ENCODE peak calls at places on chromosomes 4 and X, in four cellular contexts. J is fibroblast of mammary gland, B is fibroblast of the aortic adventitia, X is GM20000. I is an unnamed sample.

GRCh38 chr4:182871616-182872015 is 45.6 kb downstream of the DCTD start:
- DNase-seq in B (no peak), X (no peak), J (no peak), I (no peak)

GRCh38 chr4:110124721-110125120 is 73.7 kb downstream of the ELOVL6 start:
- DNase-seq in X (peak), J (no peak), B (no peak), I (no peak)

GRCh38 chr4:152594981-152595916 is 59.4 kb upstream of the FBXW7 start:
- DNase-seq in X (peak), J (no peak), B (no peak), I (no peak)

GRCh38 chr4:179678093-179678804 is 2236.0 kb upstream of the AGA start:
- DNase-seq in J (no peak), B (no peak), X (no peak), I (no peak)

GRCh38 chr4:140875751-140876389 is 119.7 kb upstream of the TBC1D9 start:
- DNase-seq in B (no peak), J (no peak), X (no peak), I (no peak)

GRCh38 chrX:81259714-81260395 is 58.0 kb downstream of the SH3BGRL start:
- DNase-seq in J (peak), B (peak), X (no peak), I (peak)

GRCh38 chrX:72545990-72546389 is 26.7 kb downstream of the HDAC8 start:
- DNase-seq in J (peak), X (no peak), B (no peak), I (no peak)

GRCh38 chr4:158428242-158428641 is 93.4 kb upstream of the RXFP1 start:
- DNase-seq in J (peak), X (no peak), B (peak), I (no peak)

GRCh38 chr4:30718889-30719252 is 1.3 kb upstream of the PCDH7 start:
- DNase-seq in X (peak), J (peak), B (peak), I (no peak)

GRCh38 chrX:65136424-65136823 is 160.2 kb upstream of the ZC4H2 start:
- DNase-seq in J (no peak), X (no peak), B (no peak), I (no peak)

GRCh38 chr4:119510750-119511149 is 117.9 kb downstream of the PDE5A start:
- DNase-seq in B (peak), J (no peak), X (no peak), I (peak)

GRCh38 chr4:139768913-139769312 is 103.3 kb downstream of the MGST2 start:
- DNase-seq in J (peak), X (no peak), B (no peak), I (no peak)

GRCh38 chrX:136063340-136064079 is 78.3 kb downstream of the SLC9A6 start:
- DNase-seq in B (peak), J (peak), X (no peak), I (no peak)

GRCh38 chrX:102976793-102977495 is 39.9 kb downstream of the RAB40AL start:
- DNase-seq in B (peak), X (no peak), J (peak), I (peak)

GRCh38 chrX:15749642-15750610 is 11.9 kb downstream of the CA5B start:
- DNase-seq in J (peak), X (peak), B (peak), I (peak)

GRCh38 chr4:147192679-147193078 is 247.0 kb upstream of the TTC29 start:
- DNase-seq in J (no peak), B (peak), X (no peak), I (no peak)

GRCh38 chr4:122668241-122668640 is 47.4 kb upstream of the IL21 start:
- DNase-seq in X (no peak), J (peak), B (peak), I (peak)

GRCh38 chrX:113009005-113009404 is 168.4 kb upstream of the AMOT start:
- DNase-seq in J (no peak), B (no peak), X (no peak), I (no peak)

GRCh38 chrX:50594788-50595187 is 124.2 kb upstream of the DGKK start:
- DNase-seq in X (no peak), B (peak), J (no peak), I (no peak)

GRCh38 chrX:80184854-80185253 is 170.3 kb downstream of the TBX22 start:
- DNase-seq in B (no peak), X (no peak), J (no peak), I (no peak)

GRCh38 chr4:110632506-110633357 is 9.9 kb upstream of the PITX2 start:
- DNase-seq in J (no peak), B (no peak), X (peak), I (no peak)

GRCh38 chrX:40094041-40094899 is 3.5 kb downstream of the BCOR start:
- DNase-seq in J (no peak), X (no peak), B (peak), I (peak)

GRCh38 chr4:168877779-168878491 is 132.1 kb downstream of the CBR4 start:
- DNase-seq in X (peak), B (no peak), J (no peak), I (no peak)

GRCh38 chr4:120096508-120097297 is 30.1 kb upstream of the MAD2L1 start:
- DNase-seq in B (peak), X (no peak), J (peak), I (no peak)

GRCh38 chr4:15682340-15682725 is 706 bp downstream of the FAM200B start:
- DNase-seq in X (no peak), J (peak), B (peak), I (no peak)

GRCh38 chr4:43066415-43066814 is 173.9 kb downstream of the GRXCR1 start:
- DNase-seq in X (no peak), J (no peak), B (no peak), I (no peak)

GRCh38 chr4:141133146-141134006 is at the start of gene RNF150:
- DNase-seq in X (peak), B (peak), J (peak), I (peak)

GRCh38 chr4:110704748-110705439 is 82.0 kb upstream of the PITX2 start:
- DNase-seq in J (no peak), B (no peak), X (no peak), I (no peak)

GRCh38 chr4:151114338-151114737 is 14.9 kb downstream of the RPS3A start:
- DNase-seq in X (no peak), J (no peak), B (no peak), I (no peak)

GRCh38 chr4:74426101-74426500 is 18.8 kb upstream of the AREG start:
- DNase-seq in B (peak), X (no peak), J (peak), I (peak)

DNA sequence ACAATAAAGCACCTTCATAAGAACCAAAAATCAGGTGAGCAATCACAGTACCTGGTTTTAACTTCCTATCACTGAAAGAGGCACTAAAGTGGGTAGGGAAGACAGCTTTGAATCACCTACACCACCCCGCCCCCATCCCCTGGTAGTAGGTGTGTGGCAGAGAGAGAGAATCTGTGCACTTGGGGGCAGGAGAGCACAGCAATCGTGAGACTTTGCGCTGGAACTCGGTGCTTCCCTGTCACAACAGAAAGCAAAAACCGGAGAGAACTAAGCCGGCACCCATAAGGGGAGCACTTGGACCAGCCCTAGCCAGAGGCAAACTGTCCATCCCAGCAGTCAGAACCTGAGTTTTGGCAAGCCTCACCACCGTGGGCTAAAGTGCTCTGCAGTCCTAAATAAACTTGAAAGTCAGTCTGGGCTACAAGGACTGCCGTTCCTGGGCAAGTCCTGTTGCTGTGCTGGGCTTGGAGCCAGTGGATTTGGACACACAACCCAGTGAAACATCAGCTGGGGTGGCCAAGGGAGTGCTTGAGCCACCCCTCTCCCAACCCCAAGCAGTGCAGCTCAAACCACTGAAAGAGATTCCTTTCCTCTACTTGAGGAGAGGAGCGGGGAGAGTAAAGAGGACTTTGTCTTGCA is 32.1 kb downstream of the NDUFB11 start:
- DNase-seq in X (no peak), J (peak), B (peak), I (no peak)
- TF ChIP-seq CTCF in X (no peak), J (no peak), B (no peak), I (no peak)

GRCh38 chrX:142804085-142804484 is 221.6 kb upstream of the SPANXN4 start:
- DNase-seq in J (no peak), B (no peak), X (no peak), I (no peak)
- TF ChIP-seq CTCF in J (no peak), B (no peak), X (no peak), I (no peak)

DNA sequence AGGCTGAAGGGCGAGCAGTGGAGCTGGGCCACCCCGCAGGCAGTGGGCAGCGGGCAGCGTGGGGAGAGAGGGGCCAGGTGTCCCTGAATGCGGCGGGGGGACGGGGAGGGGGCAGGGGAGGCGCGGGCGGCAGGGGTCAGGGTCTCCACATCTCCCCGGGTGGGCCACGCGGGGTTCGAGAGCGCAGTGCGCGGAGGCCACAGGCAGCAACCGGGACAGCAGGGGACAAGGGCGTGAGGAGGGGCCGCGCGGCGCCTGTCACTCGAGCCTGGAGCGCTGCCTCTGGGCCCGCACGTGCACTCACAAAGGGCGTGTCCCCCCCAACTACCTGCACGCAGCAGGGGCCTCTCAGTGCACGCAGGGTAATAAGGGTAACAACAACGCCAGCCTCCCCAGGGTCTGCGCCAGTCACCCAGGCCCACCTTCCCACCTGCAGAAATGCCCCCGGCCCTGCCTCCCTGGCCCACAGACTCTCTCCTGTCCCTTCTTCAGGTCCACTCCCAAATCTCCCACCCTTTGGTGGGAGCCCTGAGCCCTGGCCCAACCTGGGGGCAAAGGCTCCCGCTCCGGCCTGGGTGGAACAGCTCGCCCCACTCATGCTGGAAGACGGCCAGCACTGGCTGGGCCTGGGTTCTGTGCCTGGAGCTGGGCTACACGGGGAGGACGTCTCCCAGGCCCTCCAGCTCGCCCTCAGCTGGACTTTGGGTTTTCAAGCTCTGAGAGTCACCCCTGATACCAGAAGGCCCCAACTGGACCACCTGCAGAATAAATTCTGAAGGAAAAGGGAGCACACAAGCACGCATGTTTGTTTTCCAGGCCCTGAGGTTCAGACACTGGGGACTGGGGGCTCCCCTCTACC is 53.2 kb downstream of the ZFYVE28 start:
- DNase-seq in J (no peak), B (no peak), X (no peak), I (no peak)
- TF ChIP-seq CTCF in J (no peak), B (no peak), X (no peak), I (no peak)

GRCh38 chrX:55160685-55161552 is 59.2 kb upstream of the PAGE5 start:
- DNase-seq in J (peak), X (peak), B (peak), I (peak)
- TF ChIP-seq CTCF in J (peak), X (no peak), B (peak), I (peak)

GRCh38 chr4:173288698-173289350 is 45.3 kb downstream of the HMGB2 start:
- DNase-seq in X (no peak), B (no peak), J (no peak), I (no peak)

GRCh38 chr4:173287486-173287885 is 46.7 kb downstream of the HMGB2 start:
- DNase-seq in B (no peak), X (no peak), J (no peak), I (no peak)

GRCh38 chr4:173289351-173289725 is 44.8 kb downstream of the HMGB2 start:
- DNase-seq in B (peak), X (no peak), J (no peak), I (no peak)

GRCh38 chr4:173284463-173284862 is 49.7 kb downstream of the HMGB2 start:
- DNase-seq in J (no peak), X (no peak), B (no peak), I (no peak)

GRCh38 chr4:173288296-173288695 is 45.9 kb downstream of the HMGB2 start:
- DNase-seq in B (peak), J (peak), X (peak), I (peak)
- TF ChIP-seq CTCF in B (peak), J (peak), X (peak), I (peak)

GRCh38 chr4:8224596-8225289 is 25.7 kb downstream of the SH3TC1 start:
- DNase-seq in B (no peak), X (no peak), J (no peak), I (no peak)
- TF ChIP-seq CTCF in B (no peak), X (no peak), J (no peak), I (no peak)

DNA sequence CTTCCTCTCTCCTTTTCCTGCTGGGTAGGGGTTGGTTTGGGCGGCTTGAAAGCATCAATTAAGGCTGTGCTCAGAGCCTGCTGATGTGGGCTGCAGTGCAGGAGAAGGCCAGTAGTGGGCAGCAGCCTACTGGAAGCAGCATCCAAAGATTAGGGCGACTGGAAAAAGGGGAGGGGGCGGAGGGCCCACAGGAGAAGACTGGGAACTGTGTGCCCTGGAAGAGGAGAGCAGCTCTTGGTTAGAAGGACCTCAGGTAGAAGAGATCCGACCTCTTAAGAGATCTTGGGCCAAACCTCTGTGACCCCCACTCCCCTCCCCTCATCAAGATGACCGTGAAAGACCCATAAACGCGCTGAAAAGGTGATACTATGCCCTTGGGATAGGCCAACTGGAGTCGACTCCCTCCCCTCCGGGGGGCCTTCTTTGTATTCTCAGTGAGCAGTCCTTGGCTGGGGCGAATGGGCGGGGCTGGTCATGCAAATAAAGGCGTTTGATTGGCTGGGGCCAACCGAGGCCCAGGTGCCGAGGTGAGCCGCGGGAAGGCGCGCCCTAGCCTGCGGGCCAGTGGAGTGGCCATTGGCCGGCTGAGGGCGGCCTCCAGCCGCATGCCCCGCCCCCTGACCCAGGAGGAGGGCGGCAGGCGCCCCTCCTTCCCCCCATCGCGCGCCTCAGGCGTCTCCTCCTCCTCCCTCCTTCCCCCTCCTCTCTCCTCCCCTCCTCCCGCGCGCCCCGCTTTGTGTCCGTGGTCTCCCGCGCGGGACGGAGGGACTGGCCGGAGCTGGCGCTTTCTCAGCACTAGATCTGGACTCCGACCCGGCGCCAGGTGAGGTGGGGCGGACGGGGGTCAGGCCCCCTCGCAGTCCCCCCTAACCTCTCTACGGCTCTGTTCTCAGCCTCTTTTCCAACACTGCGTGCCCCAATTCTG is 10.1 kb downstream of the DLG3 start:
- DNase-seq in B (peak), J (peak), X (peak), I (no peak)
- TF ChIP-seq CTCF in B (peak), J (peak), X (peak), I (peak)

DNA sequence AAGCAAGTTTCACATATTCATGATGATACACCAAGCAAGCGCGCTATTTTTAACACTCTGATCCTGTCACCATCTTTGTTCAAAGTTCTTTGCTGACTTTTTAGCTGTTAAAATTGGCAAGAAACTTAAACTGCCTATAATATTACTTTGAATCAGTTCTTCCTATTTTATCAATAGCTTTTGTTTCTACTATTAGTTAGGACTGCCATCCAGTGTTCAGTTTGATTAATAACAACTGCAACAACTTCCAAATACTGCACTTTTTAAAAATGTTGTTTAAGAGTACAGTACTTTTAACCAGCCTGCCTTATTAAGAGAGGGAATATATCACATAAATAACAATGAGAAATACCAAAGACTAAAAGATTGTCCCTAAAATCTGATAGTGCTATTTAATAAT is 614.3 kb downstream of the FAM133A start:
- DNase-seq in B (no peak), X (no peak), J (no peak), I (no peak)
- TF ChIP-seq CTCF in B (no peak), X (no peak), J (no peak), I (no peak)

GRCh38 chrX:727738-728621 is 97.4 kb downstream of the SHOX start:
- DNase-seq in J (no peak), X (no peak), B (no peak), I (no peak)
- TF ChIP-seq CTCF in J (no peak), X (no peak), B (no peak), I (peak)